ENCODE peak calls at places on chromosomes 6 and 20, in five cellular contexts. K is GM04503, L is GM12865, H is T-helper 17 cell, C is EL. O is an unnamed sample.

GRCh38 chr6:136401749-136402148 is 112.1 kb upstream of the BCLAF1 start:
- DNase-seq in K (peak; percentile 14), L (no peak), H (no peak), C (peak; percentile 31), O (no peak)

GRCh38 chr6:16973071-16973470 is 128.8 kb upstream of the STMND1 start:
- DNase-seq in K (no peak), L (no peak), H (no peak), C (no peak), O (no peak)

GRCh38 chr20:5786930-5787826 is 37.0 kb downstream of the SHLD1 start:
- DNase-seq in K (peak; percentile 17), L (no peak), H (no peak), C (peak; percentile 39), O (peak; percentile 16)

GRCh38 chr6:1255646-1256365 is 56.1 kb upstream of the FOXQ1 start:
- DNase-seq in K (peak; percentile 22), L (no peak), H (no peak), C (peak; percentile 85), O (no peak)

GRCh38 chr20:62143976-62144825 is 632 bp downstream of the SS18L1 start:
- DNase-seq in K (no peak), L (peak; percentile 59), H (peak; percentile 24), C (peak; percentile 71), O (no peak)

GRCh38 chr6:87789198-87789899 is 87.3 kb upstream of the AKIRIN2 start:
- DNase-seq in K (peak; percentile 55), L (no peak), H (no peak), C (peak; percentile 57), O (peak; percentile 62)

GRCh38 chr6:20168668-20169633 is 43.3 kb downstream of the MBOAT1 start:
- DNase-seq in K (no peak), L (no peak), H (no peak), C (no peak), O (no peak)

GRCh38 chr20:57685134-57685851 is 24.5 kb downstream of the PMEPA1 start:
- DNase-seq in K (no peak), L (no peak), H (no peak), C (no peak), O (no peak)

GRCh38 chr6:88616380-88616779 is 347.0 kb downstream of the RNGTT start:
- DNase-seq in K (no peak), L (peak; percentile 67), H (no peak), C (no peak), O (no peak)

GRCh38 chr6:27617046-27617687 is 144.3 kb upstream of the ZNF184 start:
- DNase-seq in K (no peak), L (peak; percentile 28), H (no peak), C (peak; percentile 37), O (no peak)

GRCh38 chr6:155528982-155529453 is 73.4 kb upstream of the NOX3 start:
- DNase-seq in K (peak; percentile 89), L (peak; percentile 51), H (no peak), C (peak; percentile 82), O (peak; percentile 79)

GRCh38 chr6:21157186-21157929 is 436.2 kb upstream of the SOX4 start:
- DNase-seq in K (no peak), L (peak; percentile 64), H (no peak), C (no peak), O (no peak)

GRCh38 chr6:138372711-138373463 is 4.8 kb upstream of the SMIM28 start:
- DNase-seq in K (no peak), L (no peak), H (no peak), C (no peak), O (no peak)

GRCh38 chr6:40536442-40536841 is 50.7 kb downstream of the LRFN2 start:
- DNase-seq in K (no peak), L (no peak), H (no peak), C (no peak), O (no peak)

GRCh38 chr6:87210979-87211378 is 55.6 kb downstream of the ZNF292 start:
- DNase-seq in K (no peak), L (peak; percentile 75), H (no peak), C (no peak), O (no peak)

GRCh38 chr6:89281779-89282246 is 33.3 kb downstream of the GABRR2 start:
- DNase-seq in K (no peak), L (peak; percentile 91), H (no peak), C (peak; percentile 50), O (no peak)

GRCh38 chr6:145898376-145898775 is 65.8 kb downstream of the SHPRH start:
- DNase-seq in K (no peak), L (no peak), H (no peak), C (peak; percentile 38), O (no peak)

GRCh38 chr6:2799936-2800527 is 34.8 kb downstream of the WRNIP1 start:
- DNase-seq in K (no peak), L (no peak), H (no peak), C (no peak), O (no peak)

GRCh38 chr20:8434326-8434876 is 302.3 kb downstream of the PLCB1 start:
- DNase-seq in K (no peak), L (no peak), H (no peak), C (no peak), O (no peak)

GRCh38 chr20:34045930-34046329 is 52.2 kb downstream of the RALY start:
- DNase-seq in K (no peak), L (no peak), H (no peak), C (no peak), O (no peak)

GRCh38 chr6:68640506-68640875 is 5.4 kb downstream of the ADGRB3 start:
- DNase-seq in K (no peak), L (no peak), H (no peak), C (no peak), O (no peak)

GRCh38 chr6:148192310-148192709 is 150.3 kb upstream of the SASH1 start:
- DNase-seq in K (peak; percentile 99), L (no peak), H (no peak), C (peak; percentile 85), O (peak; percentile 96)

GRCh38 chr20:61544910-61545889 is 293.1 kb downstream of the CDH4 start:
- DNase-seq in K (no peak), L (no peak), H (no peak), C (no peak), O (no peak)

GRCh38 chr6:55963301-55963700 is 87.9 kb upstream of the BMP5 start:
- DNase-seq in K (no peak), L (no peak), H (no peak), C (peak; percentile 13), O (no peak)

GRCh38 chr6:32645047-32645703 is 8.0 kb downstream of the HLA-DQA1 start:
- DNase-seq in K (no peak), L (no peak), H (no peak), C (no peak), O (no peak)

GRCh38 chr6:79911992-79912391 is 35.4 kb downstream of the ELOVL4 start:
- DNase-seq in K (no peak), L (no peak), H (no peak), C (no peak), O (no peak)

GRCh38 chr6:111712398-111712797 is 106.7 kb upstream of the TRAF3IP2 start:
- DNase-seq in K (no peak), L (no peak), H (no peak), C (peak; percentile 52), O (no peak)

GRCh38 chr6:165804331-165805066 is 141.5 kb upstream of the PDE10A start:
- DNase-seq in K (no peak), L (no peak), H (no peak), C (no peak), O (no peak)

GRCh38 chr6:79031821-79032590 is 46.0 kb downstream of the PHIP start:
- DNase-seq in K (peak; percentile 62), L (no peak), H (no peak), C (peak; percentile 70), O (peak; percentile 40)

GRCh38 chr6:154839546-154839945 is 106.3 kb downstream of the SCAF8 start:
- DNase-seq in K (no peak), L (no peak), H (no peak), C (no peak), O (no peak)